ENCODE peak calls at places on chromosome 9, in five cellular contexts. O, M, R, E and D are unnamed samples.

GRCh38 chr9:87109182-87109581 is 161.9 kb upstream of the GAS1 start:
- DNase-seq in O (no peak), M (no peak), R (no peak), E (no peak), D (no peak)

GRCh38 chr9:76400534-76401096 is 6.4 kb upstream of the RFK start:
- DNase-seq in O (no peak), M (no peak), R (no peak), E (no peak), D (no peak)

GRCh38 chr9:106075991-106076390 is 381.6 kb downstream of the TMEM38B start:
- DNase-seq in O (no peak), M (peak), R (no peak), E (no peak), D (no peak)

GRCh38 chr9:73050887-73051550 is 98.2 kb upstream of the ALDH1A1 start:
- DNase-seq in O (peak), M (no peak), R (no peak), E (no peak), D (peak)

GRCh38 chr9:121718063-121718462 is 66.6 kb downstream of the DAB2IP start:
- DNase-seq in O (no peak), M (no peak), R (no peak), E (peak), D (peak)

GRCh38 chr9:125235805-125236534 is 5.2 kb downstream of the HSPA5 start:
- DNase-seq in O (no peak), M (no peak), R (no peak), E (no peak), D (no peak)

GRCh38 chr9:16485155-16485554 is 385.3 kb downstream of the BNC2 start:
- DNase-seq in O (no peak), M (no peak), R (no peak), E (no peak), D (no peak)

GRCh38 chr9:133608382-133608781 is 807 bp downstream of the FAM163B start:
- DNase-seq in O (no peak), M (no peak), R (no peak), E (no peak), D (no peak)

GRCh38 chr9:121861501-121862180 is 210.2 kb downstream of the DAB2IP start:
- DNase-seq in O (peak), M (no peak), R (peak), E (no peak), D (peak)

GRCh38 chr9:100322954-100323536 is 29.7 kb downstream of the TEX10 start:
- DNase-seq in O (peak), M (peak), R (peak), E (no peak), D (no peak)

GRCh38 chr9:127955294-127956015 is 17.8 kb upstream of the DPM2 start:
- DNase-seq in O (peak), M (peak), R (peak), E (no peak), D (no peak)

GRCh38 chr9:27800159-27800558 is 226.9 kb upstream of the C9orf72 start:
- DNase-seq in O (no peak), M (no peak), R (no peak), E (no peak), D (no peak)

GRCh38 chr9:115672477-115673316 is 480.9 kb upstream of the PAPPA start:
- DNase-seq in O (no peak), M (no peak), R (no peak), E (no peak), D (no peak)
- TF ChIP-seq POLR2A in O (no peak), M (no peak), R (no peak), E (no peak), D (no peak)

GRCh38 chr9:83106772-83107171 is 43.8 kb upstream of the RASEF start:
- DNase-seq in O (no peak), M (no peak), R (no peak), E (no peak), D (no peak)
- TF ChIP-seq POLR2A in O (no peak), M (no peak), R (no peak), E (no peak), D (no peak)

GRCh38 chr9:91192785-91193657 is 168.7 kb downstream of the AUH start:
- DNase-seq in O (peak), M (peak), R (peak), E (peak), D (peak)
- TF ChIP-seq POLR2A in O (no peak), M (peak), R (peak), E (no peak), D (no peak)

DNA sequence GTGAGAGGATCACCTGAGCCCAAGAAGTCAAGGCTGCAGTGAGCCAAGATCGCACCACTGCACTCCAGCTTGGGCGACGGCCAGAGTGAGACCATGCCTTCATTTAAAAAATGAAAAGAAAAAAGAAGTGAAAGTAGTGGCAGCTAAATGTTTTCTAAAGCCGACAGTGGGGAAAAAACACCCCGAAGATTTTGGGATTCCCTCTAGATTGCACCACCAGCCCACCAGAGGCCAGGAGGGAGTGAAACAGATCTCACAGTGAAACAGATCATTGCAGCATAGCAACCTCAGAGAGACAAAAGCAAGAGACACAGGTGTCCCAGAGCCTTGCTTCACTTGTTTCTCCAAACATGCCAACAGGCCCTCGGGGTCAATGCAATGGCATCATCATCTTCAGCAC is 156.8 kb downstream of the PAX5 start:
- DNase-seq in O (no peak), M (no peak), R (peak), E (no peak), D (no peak)
- TF ChIP-seq POLR2A in O (no peak), M (no peak), R (no peak), E (no peak), D (no peak)

DNA sequence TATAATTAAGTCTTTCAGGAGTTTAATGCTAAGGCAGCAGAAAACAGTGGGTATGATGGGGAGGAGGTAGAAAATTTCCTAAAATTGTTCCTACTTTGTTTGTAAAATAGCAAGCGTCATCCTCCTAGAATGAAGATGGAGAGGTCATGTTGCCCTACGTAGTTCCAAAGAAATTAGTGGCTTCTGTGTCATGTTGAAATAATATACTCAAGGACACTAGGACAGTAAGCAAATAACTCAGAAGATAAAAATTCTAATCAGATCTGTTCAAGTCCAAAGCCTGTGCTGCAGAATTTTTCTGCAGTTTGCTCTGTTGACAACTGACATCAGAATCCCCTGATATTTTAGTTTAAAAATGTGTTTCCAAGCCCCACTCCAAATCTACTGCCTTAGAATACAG is 486.3 kb downstream of the DIRAS2 start:
- DNase-seq in O (no peak), M (no peak), R (no peak), E (no peak), D (no peak)
- TF ChIP-seq POLR2A in O (no peak), M (no peak), R (no peak), E (no peak), D (no peak)

GRCh38 chr9:137240841-137241489 is at the start of gene TUBB4B:
- DNase-seq in O (peak), M (peak), R (peak), E (peak), D (peak)
- TF ChIP-seq POLR2A in O (peak), M (peak), R (peak), E (peak), D (peak)